ENCODE peak calls at places on chromosomes 16 and 17, in four cellular contexts. E is germinal center, D is HTR-8/SVneo, G is T47D. S is an unnamed sample.

GRCh38 chr16:89198417-89199240 is 1.7 kb downstream of the SLC22A31 start:
- DNase-seq in E (no peak), D (no peak), G (no peak), S (no peak)

GRCh38 chr17:67441052-67441738 is 64.1 kb downstream of the PITPNC1 start:
- DNase-seq in E (no peak), G (no peak), D (peak; percentile 36), S (peak; percentile 46)

GRCh38 chr16:5459863-5460262 is 362.3 kb upstream of the EEF2KMT start:
- DNase-seq in D (no peak), G (no peak), E (no peak), S (no peak)

GRCh38 chr17:73308017-73308823 is 3.6 kb downstream of the CDC42EP4 start:
- DNase-seq in G (peak; percentile 100), E (no peak), D (peak; percentile 86), S (peak; percentile 22)

GRCh38 chr16:87636050-87636684 is 33.9 kb downstream of the JPH3 start:
- DNase-seq in E (peak; percentile 87), D (peak; percentile 95), G (peak; percentile 88), S (peak; percentile 60)

GRCh38 chr17:29010586-29010985 is 4.8 kb upstream of the SEZ6 start:
- DNase-seq in E (no peak), D (no peak), G (no peak), S (no peak)

GRCh38 chr17:74433421-74434121 is 1.7 kb downstream of the GPRC5C start:
- DNase-seq in G (peak; percentile 80), E (no peak), D (no peak), S (no peak)

GRCh38 chr16:88784074-88784855 is 755 bp downstream of the PIEZO1 start:
- DNase-seq in D (peak; percentile 69), G (peak; percentile 75), E (peak; percentile 58), S (peak; percentile 32)

GRCh38 chr16:13435415-13435814 is 484.5 kb upstream of the ERCC4 start:
- DNase-seq in G (no peak), E (no peak), D (no peak), S (no peak)